ENCODE peak calls at places on chromosome 10, in nine cellular contexts. A, N, P, Y, Q, V, H, E and K are unnamed samples.
A peak's percentile ranks its signal among the peaks of the same experiment; 100 is the strongest.

GRCh38 chr10:99926925-99927718 is 82.6 kb downstream of the DNMBP start:
- DNase-seq in H (no peak), A (peak; percentile 19), P (peak; percentile 50), N (no peak), Q (peak; percentile 56), E (no peak), V (no peak), Y (no peak), K (no peak)

GRCh38 chr10:90945496-90946070 is 24.7 kb upstream of the ANKRD1 start:
- DNase-seq in E (no peak), H (no peak), Q (no peak), V (no peak), Y (no peak), N (no peak), P (no peak), A (no peak), K (no peak)

GRCh38 chr10:118729200-118729599 is 25.6 kb downstream of the CACUL1 start:
- DNase-seq in H (no peak), Q (no peak), Y (no peak), P (no peak), N (no peak), V (no peak), A (no peak), E (no peak), K (no peak)

GRCh38 chr10:73581912-73582311 is 9.2 kb downstream of the USP54 start:
- DNase-seq in N (no peak), P (no peak), E (no peak), Q (no peak), Y (no peak), A (no peak), V (no peak), H (no peak), K (no peak)

GRCh38 chr10:49308881-49309280 is 9.9 kb downstream of the C10orf71 start:
- DNase-seq in E (no peak), H (peak; percentile 19), N (no peak), Q (no peak), V (no peak), P (no peak), Y (no peak), A (no peak), K (no peak)

GRCh38 chr10:113735913-113736312 is 15.6 kb upstream of the PLEKHS1 start:
- DNase-seq in Q (no peak), Y (no peak), P (no peak), N (no peak), A (no peak), H (no peak), E (no peak), V (peak; percentile 18), K (peak; percentile 37)

GRCh38 chr10:91410638-91411367 is 659 bp downstream of the HECTD2 start:
- DNase-seq in H (no peak), E (no peak), A (no peak), V (no peak), P (no peak), Y (no peak), N (no peak), Q (no peak), K (no peak)

GRCh38 chr10:133364645-133365431 is 7.0 kb upstream of the FUOM start:
- DNase-seq in Q (no peak), N (no peak), V (no peak), H (no peak), A (no peak), E (no peak), P (no peak), Y (no peak), K (no peak)

GRCh38 chr10:72259491-72260214 is 14.1 kb upstream of the DDIT4 start:
- DNase-seq in A (no peak), Q (no peak), H (no peak), V (peak; percentile 12), P (peak; percentile 30), E (no peak), Y (no peak), N (no peak), K (peak; percentile 31)

GRCh38 chr10:88499569-88500470 is 83.3 kb downstream of the RNLS start:
- DNase-seq in N (peak; percentile 22), Y (no peak), H (no peak), E (no peak), V (peak; percentile 36), P (no peak), Q (no peak), A (no peak), K (no peak)

GRCh38 chr10:124671486-124672075 is 72.6 kb downstream of the FAM53B start:
- DNase-seq in P (peak; percentile 49), E (peak; percentile 86), Y (no peak), V (peak; percentile 57), Q (no peak), H (peak; percentile 65), N (peak; percentile 79), A (no peak), K (peak; percentile 59)

GRCh38 chr10:28666751-28667467 is 10.4 kb upstream of the BAMBI start:
- DNase-seq in P (no peak), H (no peak), N (no peak), Q (no peak), A (no peak), Y (no peak), V (no peak), E (no peak), K (no peak)

GRCh38 chr10:101123085-101123814 is 7.8 kb upstream of the TLX1 start:
- DNase-seq in Y (no peak), P (no peak), V (no peak), N (peak; percentile 73), Q (no peak), A (no peak), H (no peak), E (peak; percentile 54), K (no peak)

GRCh38 chr10:17473228-17473950 is 19.0 kb upstream of the ST8SIA6 start:
- DNase-seq in V (no peak), Q (no peak), E (no peak), P (no peak), H (no peak), N (no peak), A (no peak), Y (no peak), K (no peak)

GRCh38 chr10:106511917-106512316 is 652.6 kb downstream of the SORCS1 start:
- DNase-seq in E (no peak), A (no peak), Q (no peak), H (no peak), Y (no peak), V (no peak), P (no peak), N (no peak), K (no peak)

GRCh38 chr10:75043256-75044121 is 68.0 kb upstream of the SAMD8 start:
- DNase-seq in H (peak; percentile 81), P (peak; percentile 27), Q (no peak), V (peak; percentile 93), A (no peak), E (peak; percentile 66), Y (peak; percentile 31), N (no peak), K (no peak)

GRCh38 chr10:14173391-14173705 is 157.4 kb downstream of the FRMD4A start:
- DNase-seq in Q (no peak), A (no peak), E (no peak), V (no peak), H (no peak), P (no peak), N (no peak), Y (no peak), K (no peak)

GRCh38 chr10:72455889-72456588 is 101.3 kb upstream of the DNAJB12 start:
- DNase-seq in V (no peak), E (no peak), A (peak; percentile 5), H (no peak), P (no peak), Y (no peak), Q (no peak), N (no peak), K (no peak)

GRCh38 chr10:92239600-92240288 is 51.1 kb downstream of the CPEB3 start:
- DNase-seq in A (peak; percentile 61), P (peak; percentile 61), H (peak; percentile 90), V (peak; percentile 61), N (peak; percentile 83), E (peak; percentile 75), Q (peak; percentile 58), Y (peak; percentile 2), K (peak; percentile 91)

GRCh38 chr10:125811251-125811650 is 11.8 kb downstream of the UROS start:
- DNase-seq in Q (no peak), P (no peak), E (no peak), N (no peak), V (no peak), A (no peak), Y (no peak), H (no peak), K (no peak)

GRCh38 chr10:84842593-84842992 is 514.2 kb downstream of the CCSER2 start:
- DNase-seq in N (no peak), H (no peak), V (no peak), Y (no peak), A (no peak), P (no peak), Q (no peak), E (no peak), K (no peak)
- TF ChIP-seq CTCF in N (no peak), H (no peak), V (no peak), Y (no peak), A (no peak), P (no peak), Q (no peak), E (no peak), K (no peak)

GRCh38 chr10:120077707-120078492 is 185.4 kb downstream of the SEC23IP start:
- DNase-seq in Y (no peak), P (no peak), E (no peak), Q (no peak), H (no peak), V (peak; percentile 56), A (no peak), N (no peak), K (no peak)
- H3K4me3 ChIP-seq in Y (no peak overlapping the region), P (no peak overlapping the region), E (no peak overlapping the region), Q (no peak overlapping the region), H (no peak overlapping the region), V (no peak overlapping the region), A (no peak overlapping the region), N (no peak overlapping the region), K (no peak overlapping the region)

DNA sequence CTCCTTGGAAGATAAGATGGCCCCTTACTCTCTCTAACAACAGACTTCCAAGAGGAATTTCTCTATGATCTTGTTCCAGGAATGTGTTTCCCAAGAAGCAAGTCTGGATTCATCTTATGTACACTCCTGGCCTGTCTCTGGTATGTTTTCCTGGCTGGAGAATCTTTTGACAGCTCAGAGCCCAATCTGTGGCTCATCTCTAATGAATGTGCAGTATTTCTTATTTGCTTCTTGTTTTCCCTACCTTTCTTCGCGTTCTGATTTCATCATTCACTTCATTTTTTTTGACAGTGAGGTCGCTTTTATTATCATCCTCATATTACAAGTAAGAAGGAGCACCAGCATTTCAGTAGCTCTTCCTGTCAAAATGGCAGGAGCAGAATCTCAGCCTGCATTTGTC is 53.0 kb upstream of the PITRM1 start:
- DNase-seq in A (no peak), P (no peak), Q (no peak), H (no peak), N (no peak), Y (no peak), V (no peak), E (no peak), K (no peak)
- H3K4me1 ChIP-seq in A (no peaks in the 10 kb centered on the region), P (peaks cover 6% of the 10 kb centered on the region), Q (no peaks in the 10 kb centered on the region), H (no peaks in the 10 kb centered on the region), N (no peaks in the 10 kb centered on the region), Y (peaks cover 5% of the 10 kb centered on the region), V (no peaks in the 10 kb centered on the region), E (peaks cover 6% of the 10 kb centered on the region), K (peaks cover 8% of the 10 kb centered on the region)

DNA sequence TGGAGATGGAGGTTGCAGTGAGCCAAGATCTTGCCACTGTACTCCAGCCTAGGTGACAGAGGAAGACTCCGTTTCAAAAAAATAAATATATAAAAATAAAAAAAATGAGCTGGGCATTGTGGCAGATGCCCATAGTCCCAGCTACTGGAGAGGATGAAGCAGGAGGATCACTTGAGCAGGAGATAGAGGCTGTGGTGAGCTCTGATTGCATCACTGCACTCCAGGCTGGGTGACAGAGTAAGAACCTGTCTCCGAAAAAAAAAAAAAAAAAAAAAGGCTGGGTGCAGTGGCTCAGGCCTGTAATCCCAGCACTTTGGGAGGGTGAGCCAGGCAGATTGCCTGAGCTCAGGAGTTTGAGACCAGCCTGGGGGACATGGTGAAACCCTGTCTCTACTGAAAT is 11.8 kb downstream of the ZNF487 start:
- DNase-seq in P (no peak), E (no peak), Y (no peak), V (no peak), A (no peak), H (no peak), Q (no peak), N (no peak), K (no peak)
- TF ChIP-seq CTCF in P (no peak), E (no peak), Y (no peak), V (no peak), A (no peak), H (no peak), Q (no peak), N (no peak), K (no peak)